ENCODE peak calls at places on chromosome 1, in nine cellular contexts. One of them, this sample, is unnamed.

GRCh38 chr1:147890177-147890790 is 12.3 kb upstream of the GJA8 start:
- DNase-seq in hypothalamus: no peak
- DNase-seq in ACHN: peak; percentile 64
- DNase-seq in foreskin fibroblast: peak; percentile 20
- DNase-seq in body of pancreas: peak; percentile 41
- DNase-seq in effector CD4-positive, alpha-beta T cell: peak; percentile 39
- DNase-seq in LoVo: peak; percentile 74
- DNase-seq in breast epithelium: no peak
- DNase-seq in cardiac muscle cell: peak; percentile 88
- DNase-seq in this sample: peak; percentile 17

GRCh38 chr1:54709547-54710292 is 5.9 kb upstream of the TTC4 start:
- DNase-seq in hypothalamus: no peak
- DNase-seq in ACHN: no peak
- DNase-seq in foreskin fibroblast: no peak
- DNase-seq in body of pancreas: no peak
- DNase-seq in effector CD4-positive, alpha-beta T cell: no peak
- DNase-seq in LoVo: no peak
- DNase-seq in breast epithelium: no peak
- DNase-seq in cardiac muscle cell: no peak
- DNase-seq in this sample: no peak

GRCh38 chr1:6006882-6007281 is 14.7 kb upstream of the NPHP4 start:
- DNase-seq in hypothalamus: no peak
- DNase-seq in ACHN: no peak
- DNase-seq in foreskin fibroblast: no peak
- DNase-seq in body of pancreas: no peak
- DNase-seq in effector CD4-positive, alpha-beta T cell: no peak
- DNase-seq in LoVo: no peak
- DNase-seq in breast epithelium: no peak
- DNase-seq in cardiac muscle cell: peak; percentile 34
- DNase-seq in this sample: no peak

GRCh38 chr1:153733970-153734369 is 6.1 kb downstream of the INTS3 start:
- DNase-seq in hypothalamus: no peak
- DNase-seq in ACHN: no peak
- DNase-seq in foreskin fibroblast: no peak
- DNase-seq in body of pancreas: no peak
- DNase-seq in effector CD4-positive, alpha-beta T cell: no peak
- DNase-seq in LoVo: no peak
- DNase-seq in breast epithelium: no peak
- DNase-seq in cardiac muscle cell: no peak
- DNase-seq in this sample: no peak

GRCh38 chr1:206890125-206890637 is 7.1 kb upstream of the IL24 start:
- DNase-seq in hypothalamus: no peak
- DNase-seq in ACHN: no peak
- DNase-seq in foreskin fibroblast: no peak
- DNase-seq in body of pancreas: peak; percentile 12
- DNase-seq in effector CD4-positive, alpha-beta T cell: no peak
- DNase-seq in LoVo: peak; percentile 69
- DNase-seq in breast epithelium: no peak
- DNase-seq in cardiac muscle cell: no peak
- DNase-seq in this sample: no peak

GRCh38 chr1:59158321-59158720 is 138.6 kb upstream of the FGGY start:
- DNase-seq in hypothalamus: no peak
- DNase-seq in ACHN: no peak
- DNase-seq in foreskin fibroblast: no peak
- DNase-seq in body of pancreas: no peak
- DNase-seq in effector CD4-positive, alpha-beta T cell: no peak
- DNase-seq in LoVo: no peak
- DNase-seq in breast epithelium: no peak
- DNase-seq in cardiac muscle cell: no peak
- DNase-seq in this sample: no peak

GRCh38 chr1:155136728-155137127 is 1.1 kb downstream of the SLC50A1 start:
- DNase-seq in hypothalamus: no peak
- DNase-seq in ACHN: no peak
- DNase-seq in foreskin fibroblast: no peak
- DNase-seq in body of pancreas: peak; percentile 46
- DNase-seq in effector CD4-positive, alpha-beta T cell: no peak
- DNase-seq in LoVo: no peak
- DNase-seq in breast epithelium: no peak
- DNase-seq in cardiac muscle cell: no peak
- DNase-seq in this sample: no peak

GRCh38 chr1:78447096-78447495 is 43.7 kb upstream of the PTGFR start:
- DNase-seq in hypothalamus: no peak
- DNase-seq in ACHN: no peak
- DNase-seq in foreskin fibroblast: no peak
- DNase-seq in body of pancreas: no peak
- DNase-seq in effector CD4-positive, alpha-beta T cell: no peak
- DNase-seq in LoVo: no peak
- DNase-seq in breast epithelium: no peak
- DNase-seq in cardiac muscle cell: no peak
- DNase-seq in this sample: no peak

GRCh38 chr1:66598670-66599069 is 64.7 kb downstream of the SGIP1 start:
- DNase-seq in hypothalamus: no peak
- DNase-seq in ACHN: peak; percentile 42
- DNase-seq in foreskin fibroblast: peak; percentile 74
- DNase-seq in body of pancreas: no peak
- DNase-seq in effector CD4-positive, alpha-beta T cell: no peak
- DNase-seq in LoVo: no peak
- DNase-seq in breast epithelium: no peak
- DNase-seq in cardiac muscle cell: no peak
- DNase-seq in this sample: no peak

GRCh38 chr1:186841599-186841998 is 12.8 kb downstream of the PLA2G4A start:
- DNase-seq in hypothalamus: no peak
- DNase-seq in ACHN: no peak
- DNase-seq in foreskin fibroblast: no peak
- DNase-seq in body of pancreas: no peak
- DNase-seq in effector CD4-positive, alpha-beta T cell: no peak
- DNase-seq in LoVo: no peak
- DNase-seq in breast epithelium: no peak
- DNase-seq in cardiac muscle cell: no peak
- DNase-seq in this sample: no peak

GRCh38 chr1:114986286-114986685 is 43.3 kb upstream of the TSHB start:
- DNase-seq in hypothalamus: no peak
- DNase-seq in ACHN: no peak
- DNase-seq in foreskin fibroblast: peak; percentile 0
- DNase-seq in body of pancreas: no peak
- DNase-seq in effector CD4-positive, alpha-beta T cell: no peak
- DNase-seq in LoVo: no peak
- DNase-seq in breast epithelium: no peak
- DNase-seq in cardiac muscle cell: no peak
- DNase-seq in this sample: no peak

GRCh38 chr1:2226525-2227340 is 1.4 kb upstream of the SKI start:
- DNase-seq in hypothalamus: no peak
- DNase-seq in ACHN: no peak
- DNase-seq in foreskin fibroblast: no peak
- DNase-seq in body of pancreas: no peak
- DNase-seq in effector CD4-positive, alpha-beta T cell: no peak
- DNase-seq in LoVo: no peak
- DNase-seq in breast epithelium: no peak
- DNase-seq in cardiac muscle cell: no peak
- DNase-seq in this sample: no peak

GRCh38 chr1:37465596-37466517 is 8.5 kb upstream of the ZC3H12A start:
- DNase-seq in hypothalamus: no peak
- DNase-seq in ACHN: no peak
- DNase-seq in foreskin fibroblast: no peak
- DNase-seq in body of pancreas: peak; percentile 45
- DNase-seq in effector CD4-positive, alpha-beta T cell: no peak
- DNase-seq in LoVo: no peak
- DNase-seq in breast epithelium: no peak
- DNase-seq in cardiac muscle cell: no peak
- DNase-seq in this sample: no peak

GRCh38 chr1:60066001-60066400 is 7.6 kb downstream of the C1orf87 start:
- DNase-seq in hypothalamus: no peak
- DNase-seq in ACHN: no peak
- DNase-seq in foreskin fibroblast: peak; percentile 73
- DNase-seq in body of pancreas: no peak
- DNase-seq in effector CD4-positive, alpha-beta T cell: no peak
- DNase-seq in LoVo: no peak
- DNase-seq in breast epithelium: no peak
- DNase-seq in cardiac muscle cell: no peak
- DNase-seq in this sample: no peak